ENCODE peak calls at places on chromosomes 5 and 9, in five cellular contexts. N is GM12892, B is fibroblast of the conjunctiva, Q is HS-27A, X is kidney glomerular epithelial cell. U is an unnamed sample.

GRCh38 chr9:86098793-86099694 is at the start of gene GOLM1:
- DNase-seq in N (peak), X (peak), B (peak), Q (peak), U (no peak)

GRCh38 chr9:98335666-98336065 is 80.2 kb upstream of the TBC1D2 start:
- DNase-seq in X (no peak), N (no peak), Q (no peak), B (no peak), U (no peak)

GRCh38 chr9:76302947-76303550 is 91.2 kb downstream of the RFK start:
- DNase-seq in N (peak), B (peak), Q (peak), X (peak), U (peak)

GRCh38 chr9:71446081-71446480 is 322.2 kb downstream of the CEMIP2 start:
- DNase-seq in B (no peak), N (no peak), X (no peak), Q (no peak), U (no peak)

GRCh38 chr9:78030553-78031270 is 899 bp downstream of the GNAQ start:
- DNase-seq in B (no peak), Q (no peak), X (peak), N (peak), U (no peak)

GRCh38 chr9:108755979-108756378 is 99.8 kb downstream of the ACTL7B start:
- DNase-seq in B (no peak), X (no peak), N (no peak), Q (no peak), U (no peak)

GRCh38 chr5:65913519-65913918 is 12.9 kb upstream of the ERBIN start:
- DNase-seq in X (no peak), B (no peak), Q (no peak), N (no peak), U (no peak)

GRCh38 chr9:89311346-89312153 is 555 bp downstream of the CKS2 start:
- DNase-seq in N (peak), B (no peak), Q (no peak), X (no peak), U (no peak)

GRCh38 chr5:95958308-95959014 is 3.2 kb downstream of the ELL2 start:
- DNase-seq in N (no peak), B (no peak), Q (no peak), X (no peak), U (peak)

GRCh38 chr5:67361932-67362729 is 165.5 kb upstream of the CD180 start:
- DNase-seq in N (no peak), B (no peak), X (peak), Q (no peak), U (no peak)

GRCh38 chr5:133668458-133668857 is 56.1 kb upstream of the FSTL4 start:
- DNase-seq in Q (no peak), N (no peak), B (no peak), X (no peak), U (no peak)

GRCh38 chr5:31853398-31854135 is 214.6 kb downstream of the PDZD2 start:
- DNase-seq in N (no peak), B (no peak), X (no peak), Q (no peak), U (no peak)

GRCh38 chr9:112360047-112360804 is 19.7 kb upstream of the HSDL2 start:
- DNase-seq in X (peak), N (no peak), B (no peak), Q (no peak), U (peak)

GRCh38 chr5:141821430-141821925 is 56.7 kb downstream of the PCDH1 start:
- DNase-seq in X (peak), Q (peak), B (peak), N (no peak), U (peak)

GRCh38 chr5:158705901-158706300 is 393.8 kb downstream of the EBF1 start:
- DNase-seq in B (no peak), N (no peak), Q (no peak), X (no peak), U (no peak)

GRCh38 chr9:134554011-134554749 is 87.4 kb upstream of the COL5A1 start:
- DNase-seq in N (no peak), X (no peak), Q (no peak), B (no peak), U (no peak)

GRCh38 chr5:177389368-177390169 is 5.3 kb downstream of the SLC34A1 start:
- DNase-seq in X (peak), Q (peak), B (no peak), N (no peak), U (peak)

GRCh38 chr5:78638423-78638822 is 10.1 kb downstream of the LHFPL2 start:
- DNase-seq in B (peak), N (no peak), Q (peak), X (peak), U (peak)

GRCh38 chr5:172637122-172637580 is 3.9 kb upstream of the NEURL1B start:
- DNase-seq in N (no peak), Q (no peak), X (no peak), B (no peak), U (no peak)

GRCh38 chr5:116320486-116320885 is 235.7 kb downstream of the COMMD10 start:
- DNase-seq in B (no peak), X (no peak), Q (no peak), N (no peak), U (no peak)

GRCh38 chr9:111940697-111941096 is 44.1 kb downstream of the UGCG start:
- DNase-seq in Q (no peak), N (no peak), X (no peak), B (no peak), U (no peak)

GRCh38 chr5:95870105-95870672 is 47.7 kb upstream of the GLRX start:
- DNase-seq in Q (no peak), B (no peak), X (peak), N (no peak), U (no peak)

GRCh38 chr5:149284501-149284900 is 12.8 kb downstream of the AFAP1L1 start:
- DNase-seq in Q (no peak), X (no peak), B (peak), N (no peak), U (no peak)

GRCh38 chr5:179613460-179614071 is 9.9 kb downstream of the HNRNPH1 start:
- DNase-seq in X (peak), N (no peak), Q (no peak), B (no peak), U (no peak)

GRCh38 chr9:123338710-123339665 is 17.0 kb upstream of the CRB2 start:
- DNase-seq in N (no peak), Q (no peak), B (no peak), X (no peak), U (no peak)

GRCh38 chr5:73431204-73431851 is 17.2 kb downstream of the FOXD1 start:
- DNase-seq in B (no peak), N (no peak), X (no peak), Q (no peak), U (no peak)